ENCODE peak calls at places on chromosomes 3 and 15, in nine cellular contexts. P, I, R, Z, K, F, L, W and Y are unnamed samples.

GRCh38 chr3:45515999-45516804 is 78.3 kb upstream of the LIMD1 start:
- DNase-seq in P (no peak), I (no peak), R (no peak), Z (no peak), K (no peak), F (no peak), L (no peak), W (no peak), Y (no peak)

GRCh38 chr15:74170845-74171578 is 2.5 kb upstream of the ISLR start:
- DNase-seq in P (no peak), I (no peak), R (no peak), Z (no peak), K (no peak), F (no peak), L (no peak), W (no peak), Y (no peak)

GRCh38 chr15:48221885-48222284 is 15.8 kb downstream of the SLC12A1 start:
- DNase-seq in P (no peak), I (no peak), R (no peak), Z (no peak), K (no peak), F (no peak), L (no peak), W (no peak), Y (no peak)

GRCh38 chr3:141385386-141386079 is 17.2 kb downstream of the ZBTB38 start:
- DNase-seq in P (no peak), I (no peak), R (no peak), Z (peak), K (no peak), F (no peak), L (no peak), W (no peak), Y (no peak)

GRCh38 chr3:119672791-119673190 is 4.4 kb downstream of the COX17 start:
- DNase-seq in P (peak), I (no peak), R (no peak), Z (no peak), K (no peak), F (no peak), L (no peak), W (no peak), Y (no peak)

GRCh38 chr3:64848822-64849221 is 161.0 kb upstream of the ADAMTS9 start:
- DNase-seq in P (no peak), I (no peak), R (no peak), Z (peak), K (no peak), F (no peak), L (no peak), W (no peak), Y (no peak)

GRCh38 chr3:94336076-94336741 is 273.3 kb downstream of the NSUN3 start:
- DNase-seq in P (peak), I (no peak), R (peak), Z (peak), K (no peak), F (no peak), L (no peak), W (peak), Y (no peak)

GRCh38 chr3:178291971-178292370 is 244.3 kb upstream of the KCNMB2 start:
- DNase-seq in P (no peak), I (no peak), R (no peak), Z (no peak), K (no peak), F (no peak), L (no peak), W (no peak), Y (no peak)

GRCh38 chr3:178634975-178635374 is 98.7 kb downstream of the KCNMB2 start:
- DNase-seq in P (no peak), I (no peak), R (no peak), Z (no peak), K (no peak), F (no peak), L (no peak), W (no peak), Y (no peak)

GRCh38 chr15:31486906-31487695 is 160.5 kb downstream of the KLF13 start:
- DNase-seq in P (no peak), I (no peak), R (no peak), Z (no peak), K (no peak), F (no peak), L (no peak), W (no peak), Y (no peak)

GRCh38 chr3:124131158-124132115 is 139.5 kb upstream of the ROPN1 start:
- DNase-seq in P (peak), I (no peak), R (peak), Z (no peak), K (no peak), F (no peak), L (no peak), W (no peak), Y (no peak)

GRCh38 chr15:51649659-51650521 is 27.3 kb upstream of the DMXL2 start:
- DNase-seq in P (peak), I (peak), R (peak), Z (peak), K (no peak), F (peak), L (peak), W (peak), Y (peak)

GRCh38 chr3:171286580-171287249 is 173.5 kb downstream of the TNIK start:
- DNase-seq in P (peak), I (no peak), R (no peak), Z (peak), K (no peak), F (no peak), L (no peak), W (no peak), Y (no peak)

GRCh38 chr15:101362359-101362758 is 67.3 kb upstream of the SNRPA1 start:
- DNase-seq in P (no peak), I (no peak), R (no peak), Z (no peak), K (no peak), F (no peak), L (no peak), W (no peak), Y (no peak)

GRCh38 chr3:106685751-106686150 is 691.5 kb upstream of the CCDC54 start:
- DNase-seq in P (no peak), I (no peak), R (no peak), Z (no peak), K (no peak), F (no peak), L (no peak), W (peak), Y (no peak)

GRCh38 chr15:36363335-36363734 is 216.1 kb upstream of the CDIN1 start:
- DNase-seq in P (no peak), I (no peak), R (no peak), Z (peak), K (no peak), F (no peak), L (no peak), W (no peak), Y (no peak)

GRCh38 chr15:69474291-69474690 is 21.7 kb downstream of the RPLP1 start:
- DNase-seq in P (peak), I (no peak), R (peak), Z (peak), K (no peak), F (no peak), L (no peak), W (no peak), Y (no peak)

GRCh38 chr3:60161334-60161733 is 1089.9 kb downstream of the FHIT start:
- DNase-seq in P (no peak), I (no peak), R (no peak), Z (no peak), K (no peak), F (no peak), L (no peak), W (no peak), Y (no peak)

GRCh38 chr15:48617619-48618018 is 27.9 kb downstream of the FBN1 start:
- DNase-seq in P (peak), I (no peak), R (no peak), Z (peak), K (no peak), F (peak), L (no peak), W (no peak), Y (no peak)

GRCh38 chr15:40693904-40694705 is 869 bp upstream of the RAD51 start:
- DNase-seq in P (no peak), I (no peak), R (no peak), Z (peak), K (no peak), F (no peak), L (no peak), W (no peak), Y (no peak)